ENCODE peak calls at places on chromosomes 13 and 19, in eight cellular contexts. M is IMR-90, X is endodermal cell, J is fibroblast of lung, D is transverse colon, U is kidney, N is A673, Y is Peyer's patch. E is an unnamed sample.

GRCh38 chr19:1851581-1852293 is 3.5 kb upstream of the REXO1 start:
- DNase-seq in N (peak), M (no peak), X (no peak), D (no peak), J (no peak), U (peak), Y (no peak), E (no peak)

GRCh38 chr13:33493672-33494365 is 208.3 kb upstream of the STARD13 start:
- DNase-seq in J (peak), N (no peak), X (no peak), M (no peak), D (no peak), U (no peak), Y (no peak), E (no peak)

GRCh38 chr19:41332000-41332399 is 21.7 kb downstream of the TGFB1 start:
- DNase-seq in D (no peak), X (no peak), J (no peak), Y (no peak), U (no peak), M (no peak), N (no peak), E (peak)

GRCh38 chr13:95124959-95125358 is 176.3 kb downstream of the ABCC4 start:
- DNase-seq in U (no peak), D (no peak), N (no peak), M (no peak), Y (no peak), J (no peak), X (no peak), E (no peak)

GRCh38 chr19:362154-362553 is 17.6 kb upstream of the MIER2 start:
- DNase-seq in D (no peak), Y (peak), M (no peak), J (no peak), X (peak), N (no peak), U (no peak), E (no peak)

GRCh38 chr13:113337976-113338375 is 26.0 kb downstream of the GRTP1 start:
- DNase-seq in Y (peak), U (peak), D (no peak), J (no peak), M (no peak), N (no peak), X (no peak), E (peak)

GRCh38 chr19:48365602-48366001 is 1.4 kb downstream of the SYNGR4 start:
- DNase-seq in D (no peak), N (no peak), J (no peak), M (no peak), Y (no peak), U (no peak), X (no peak), E (no peak)

GRCh38 chr19:16497042-16497441 is 848 bp downstream of the C19orf44 start:
- DNase-seq in N (no peak), Y (no peak), U (no peak), X (no peak), D (no peak), M (no peak), J (no peak), E (no peak)

GRCh38 chr19:41225238-41226052 is 6.4 kb downstream of the AXL start:
- DNase-seq in D (peak), J (peak), M (peak), U (no peak), N (peak), X (no peak), Y (no peak), E (peak)

GRCh38 chr13:48679941-48680630 is 26.4 kb downstream of the CYSLTR2 start:
- DNase-seq in U (no peak), J (no peak), M (no peak), Y (no peak), X (no peak), N (no peak), D (no peak), E (no peak)

GRCh38 chr13:106426909-106427308 is 108.6 kb downstream of the EFNB2 start:
- DNase-seq in X (no peak), J (no peak), U (no peak), N (no peak), M (no peak), Y (no peak), D (no peak), E (no peak)

GRCh38 chr19:49059056-49059455 is 1.5 kb upstream of the CGB7 start:
- DNase-seq in N (no peak), X (no peak), D (no peak), Y (no peak), J (no peak), U (no peak), M (no peak), E (peak)

DNA sequence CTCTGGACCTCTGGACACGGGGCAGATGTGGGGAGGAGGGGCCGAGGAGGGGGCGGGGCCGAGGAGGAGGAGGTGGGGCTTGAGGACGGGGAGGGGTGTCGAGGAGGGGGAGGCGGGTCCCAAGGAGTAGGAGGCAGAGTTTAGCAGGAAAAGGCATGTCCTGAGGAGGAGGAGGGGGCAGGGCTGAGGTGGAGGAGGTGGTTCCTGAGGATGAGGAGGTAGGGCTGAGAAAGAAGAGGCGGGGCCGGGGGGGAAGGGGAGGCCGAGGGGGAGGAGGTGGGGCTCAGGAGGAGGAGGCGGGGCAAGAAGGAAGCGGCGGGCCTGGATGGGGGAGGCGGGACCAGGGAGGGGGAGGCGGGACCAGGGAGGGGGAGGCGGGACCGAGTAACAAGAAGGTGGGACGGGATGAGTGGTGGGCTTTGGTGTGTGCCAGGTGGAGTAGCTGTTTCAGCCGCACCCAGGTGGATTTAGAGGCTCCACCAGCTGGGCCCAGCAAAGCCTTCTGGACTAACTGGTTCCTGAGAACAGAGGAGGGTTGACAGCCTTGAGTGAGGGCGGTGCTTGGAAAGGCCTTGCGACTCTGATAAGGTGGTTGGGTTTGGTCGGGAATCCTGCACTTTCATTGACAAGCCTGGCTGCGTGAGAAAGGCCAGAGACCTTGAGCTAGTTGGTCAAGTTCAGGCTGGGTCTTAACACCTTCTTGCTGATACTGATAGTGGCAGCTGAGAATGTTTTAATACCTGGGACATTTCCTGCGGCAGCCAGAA is 7.7 kb downstream of the TECR start:
- DNase-seq in U (peak), J (peak), M (no peak), N (peak), Y (peak), X (peak), D (peak), E (peak)
- H3K27ac ChIP-seq in U (no peak), J (no peak), M (no peak), N (no peak), Y (peak), X (peak), D (peak), E (no peak)

GRCh38 chr19:38252385-38252784 is 3.8 kb downstream of the PPP1R14A start:
- DNase-seq in D (no peak), U (no peak), X (peak), J (no peak), Y (no peak), N (no peak), M (no peak), E (peak)
- H3K27ac ChIP-seq in D (peak), U (peak), X (no peak), J (peak), Y (peak), N (no peak), M (peak), E (no peak)

GRCh38 chr13:24275041-24275440 is 34.3 kb upstream of the C1QTNF9 start:
- DNase-seq in D (no peak), M (no peak), X (peak), N (peak), U (no peak), Y (no peak), J (no peak), E (no peak)
- H3K27ac ChIP-seq in D (peak), M (no peak), X (no peak), N (peak), U (no peak), Y (peak), J (no peak), E (no peak)

DNA sequence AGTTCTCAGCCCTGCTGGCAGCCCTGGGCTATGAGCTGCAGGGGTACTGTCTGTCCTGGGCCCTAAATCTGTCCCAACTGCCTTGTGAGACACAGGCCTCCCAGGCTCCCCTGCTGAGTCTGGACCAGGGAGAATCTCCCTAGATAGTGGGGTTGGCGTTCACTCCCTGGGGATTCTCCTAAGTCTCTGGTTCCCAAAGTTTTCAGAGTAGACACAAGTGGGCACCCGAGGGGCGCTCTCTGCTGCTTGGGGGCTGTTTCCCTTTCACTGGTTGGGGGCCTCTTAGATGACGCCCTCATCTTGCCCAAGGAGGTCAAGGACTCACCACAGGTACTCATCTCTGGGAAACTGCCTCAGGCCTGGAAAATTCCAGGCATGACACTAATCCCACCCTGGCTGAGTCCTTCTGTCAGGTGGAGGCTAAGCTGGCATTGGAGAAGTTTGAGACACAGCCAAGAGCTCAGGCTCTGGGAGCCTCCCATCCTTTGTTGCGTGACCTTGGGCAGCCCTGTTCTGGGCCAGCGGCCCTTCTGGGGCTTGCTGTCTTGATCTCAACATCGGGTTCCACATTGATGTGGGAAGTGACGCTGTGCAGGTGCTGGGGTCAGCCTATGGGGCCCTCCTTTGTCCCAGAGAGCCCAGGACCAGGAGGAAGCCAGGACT is 3.9 kb downstream of the RPL18A start:
- DNase-seq in N (no peak), D (no peak), U (no peak), M (no peak), X (peak), J (no peak), Y (no peak), E (peak)
- H3K27ac ChIP-seq in N (no peak), D (peak), U (no peak), M (no peak), X (no peak), J (no peak), Y (no peak), E (no peak)

GRCh38 chr19:32316034-32316433 is 29.4 kb upstream of the ZNF507 start:
- DNase-seq in D (no peak), Y (no peak), J (no peak), X (peak), U (no peak), M (no peak), N (peak), E (no peak)
- H3K27ac ChIP-seq in D (no peak), Y (no peak), J (no peak), X (peak), U (no peak), M (no peak), N (no peak), E (no peak)

GRCh38 chr19:7843521-7843920 is 13.5 kb downstream of the EVI5L start:
- DNase-seq in D (no peak), U (no peak), X (no peak), Y (no peak), N (no peak), J (no peak), M (no peak), E (no peak)

GRCh38 chr19:7845390-7846179 is 15.6 kb downstream of the EVI5L start:
- DNase-seq in M (no peak), U (no peak), J (no peak), N (no peak), Y (peak), X (peak), D (no peak), E (peak)

GRCh38 chr19:7846247-7846646 is 16.2 kb downstream of the EVI5L start:
- DNase-seq in D (no peak), X (peak), U (no peak), J (no peak), M (no peak), Y (no peak), N (no peak), E (peak)

GRCh38 chr19:7844405-7844804 is 14.4 kb downstream of the EVI5L start:
- DNase-seq in N (no peak), U (no peak), J (no peak), Y (no peak), M (no peak), X (no peak), D (no peak), E (peak)

DNA sequence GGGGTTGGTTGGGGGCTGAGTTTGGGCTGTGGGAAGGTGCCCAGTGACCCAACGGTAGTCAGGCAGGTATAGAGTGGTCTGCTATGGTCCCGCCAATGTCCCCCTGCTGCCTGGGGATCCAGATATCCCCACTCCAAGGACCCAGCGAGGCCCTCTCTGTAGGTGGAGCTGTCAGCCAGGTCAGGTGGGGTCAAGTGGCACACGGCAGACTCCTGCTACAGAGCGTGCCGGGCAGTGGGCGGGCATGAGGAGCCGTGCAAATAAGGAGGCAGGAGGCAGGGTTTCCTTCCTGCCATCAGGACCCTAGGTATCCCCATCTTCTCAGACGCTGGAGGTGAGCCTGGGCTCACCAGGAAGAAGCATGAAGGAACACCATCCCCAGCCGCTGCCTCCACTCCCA is 14.9 kb downstream of the EVI5L start:
- DNase-seq in J (no peak), Y (no peak), N (no peak), M (no peak), U (no peak), D (no peak), X (no peak), E (peak)
- H3K27ac ChIP-seq in J (no peak), Y (no peak), N (no peak), M (no peak), U (no peak), D (no peak), X (no peak), E (no peak)